ENCODE peak calls at places on chromosomes 5 and 9, in five cellular contexts. K is H54, Z is foreskin fibroblast, F is posterior vena cava, N is cardiac muscle cell. L is an unnamed sample.

GRCh38 chr5:171646338-171647042 is 139.1 kb upstream of the SMIM23 start:
- DNase-seq in K (no peak), Z (no peak), F (no peak), N (no peak), L (no peak)

GRCh38 chr9:116285320-116285719 is 131.7 kb downstream of the PAPPA start:
- DNase-seq in Z (no peak), K (no peak), N (no peak), F (no peak), L (no peak)

GRCh38 chr9:4303002-4303401 is 3.1 kb upstream of the GLIS3 start:
- DNase-seq in Z (peak), N (no peak), F (no peak), K (no peak), L (no peak)

GRCh38 chr5:56278267-56278826 is 45.2 kb upstream of the ANKRD55 start:
- DNase-seq in N (no peak), K (peak), Z (peak), F (no peak), L (no peak)

GRCh38 chr5:96433066-96433447 is at the start of gene PCSK1:
- DNase-seq in N (no peak), Z (peak), F (no peak), K (peak), L (no peak)

GRCh38 chr5:140219068-140219971 is 44.3 kb downstream of the CYSTM1 start:
- DNase-seq in Z (peak), F (no peak), K (no peak), N (no peak), L (no peak)

GRCh38 chr9:101495810-101496209 is 37.8 kb upstream of the RNF20 start:
- DNase-seq in K (no peak), Z (peak), F (no peak), N (no peak), L (peak)

GRCh38 chr9:129501771-129502324 is 119.1 kb downstream of the C9orf50 start:
- DNase-seq in K (no peak), Z (peak), N (no peak), F (no peak), L (no peak)

GRCh38 chr9:108468364-108468763 is 387.4 kb downstream of the ACTL7B start:
- DNase-seq in K (peak), N (peak), F (no peak), Z (peak), L (no peak)

GRCh38 chr5:17187401-17187800 is 30.0 kb upstream of the BASP1 start:
- DNase-seq in K (no peak), N (no peak), F (no peak), Z (peak), L (no peak)

GRCh38 chr9:100213730-100214477 is 114.9 kb downstream of the INVS start:
- DNase-seq in N (no peak), K (no peak), F (no peak), Z (peak), L (no peak)

GRCh38 chr5:59496524-59497134 is 396.9 kb downstream of the PDE4D start:
- DNase-seq in N (no peak), F (no peak), K (no peak), Z (peak), L (no peak)

GRCh38 chr9:71676460-71676859 is 91.9 kb downstream of the CEMIP2 start:
- DNase-seq in Z (no peak), F (no peak), N (no peak), K (no peak), L (no peak)

GRCh38 chr9:21110708-21111576 is 30.7 kb downstream of the IFNW1 start:
- DNase-seq in K (no peak), N (peak), F (no peak), Z (peak), L (peak)

GRCh38 chr5:171581756-171582155 is 162.3 kb downstream of the FGF18 start:
- DNase-seq in N (no peak), K (no peak), F (no peak), Z (no peak), L (no peak)

GRCh38 chr5:103523319-103523718 is 39.3 kb downstream of the NUDT12 start:
- DNase-seq in Z (no peak), F (no peak), K (no peak), N (no peak), L (no peak)

GRCh38 chr9:124108216-124108615 is 96.6 kb downstream of the LHX2 start:
- DNase-seq in N (no peak), Z (no peak), F (no peak), K (no peak), L (no peak)

GRCh38 chr5:94577466-94578245 is 40.7 kb downstream of the KIAA0825 start:
- DNase-seq in N (no peak), Z (no peak), F (no peak), K (no peak), L (no peak)

GRCh38 chr9:108885643-108886348 is 23.7 kb downstream of the ACTL7A start:
- DNase-seq in N (peak), Z (peak), F (no peak), K (peak), L (peak)

GRCh38 chr9:138066049-138066448 is 188.5 kb downstream of the CACNA1B start:
- DNase-seq in Z (no peak), K (no peak), F (peak), N (no peak), L (no peak)

GRCh38 chr5:109454726-109455505 is 45.1 kb upstream of the PJA2 start:
- DNase-seq in Z (peak), N (no peak), K (no peak), F (no peak), L (no peak)

GRCh38 chr5:8340739-8341344 is 471.9 kb downstream of the MTRR start:
- DNase-seq in K (no peak), Z (peak), F (no peak), N (peak), L (peak)